ENCODE peak calls at places on chromosomes 6 and 20, in seven cellular contexts. J is H9, G is H1, F is IMR-90, Y is trophoblast cell, V is neuronal stem cell, E is mesenchymal stem cell. S is an unnamed sample.

GRCh38 chr6:161838306-161839035 is 564.6 kb upstream of the AGPAT4 start:
- DNase-seq in J (peak), G (peak), F (no peak), Y (peak), V (no peak), E (no peak), S (peak)

GRCh38 chr20:48455606-48456360 is 372.0 kb downstream of the PREX1 start:
- DNase-seq in J (no peak), G (no peak), F (no peak), Y (no peak), V (no peak), E (no peak), S (peak)

GRCh38 chr6:37501632-37502466 is 2.2 kb upstream of the CCDC167 start:
- DNase-seq in J (no peak), G (no peak), F (no peak), Y (no peak), V (no peak), E (no peak), S (no peak)

GRCh38 chr20:19887566-19888268 is 129.4 kb upstream of the NAA20 start:
- DNase-seq in J (no peak), G (no peak), F (no peak), Y (peak), V (no peak), E (no peak), S (no peak)

GRCh38 chr6:32852018-32852843 is 1.3 kb downstream of the TAP1 start:
- DNase-seq in J (no peak), G (no peak), F (no peak), Y (peak), V (no peak), E (no peak), S (no peak)

GRCh38 chr6:144334150-144334708 is 49.1 kb downstream of the UTRN start:
- DNase-seq in J (no peak), G (no peak), F (no peak), Y (no peak), V (no peak), E (no peak), S (no peak)

GRCh38 chr6:142207265-142207877 is 60.3 kb downstream of the VTA1 start:
- DNase-seq in J (peak), G (peak), F (peak), Y (peak), V (peak), E (peak), S (peak)

GRCh38 chr6:137155830-137156229 is 17.6 kb downstream of the IL22RA2 start:
- DNase-seq in J (no peak), G (no peak), F (no peak), Y (peak), V (no peak), E (peak), S (no peak)

GRCh38 chr6:5866547-5867051 is 140.1 kb downstream of the NRN1 start:
- DNase-seq in J (no peak), G (no peak), F (peak), Y (peak), V (no peak), E (peak), S (no peak)

GRCh38 chr20:60046011-60046413 is 87.8 kb downstream of the CDH26 start:
- DNase-seq in J (no peak), G (no peak), F (peak), Y (peak), V (no peak), E (peak), S (no peak)

GRCh38 chr6:162973975-162974374 is 246.2 kb downstream of the PACRG start:
- DNase-seq in J (no peak), G (no peak), F (no peak), Y (no peak), V (no peak), E (no peak), S (no peak)

GRCh38 chr6:104957301-104958177 is 632 bp downstream of the LIN28B start:
- DNase-seq in J (peak), G (peak), F (no peak), Y (no peak), V (peak), E (peak), S (peak)

GRCh38 chr6:161266866-161267265 is 7.0 kb downstream of the AGPAT4 start:
- DNase-seq in J (no peak), G (no peak), F (no peak), Y (no peak), V (no peak), E (no peak), S (no peak)

GRCh38 chr20:48454721-48455490 is 372.9 kb downstream of the PREX1 start:
- DNase-seq in J (no peak), G (no peak), F (no peak), Y (no peak), V (no peak), E (no peak), S (no peak)

GRCh38 chr6:167851349-167851952 is 24.7 kb downstream of the AFDN start:
- DNase-seq in J (no peak), G (no peak), F (no peak), Y (no peak), V (no peak), E (peak), S (no peak)

GRCh38 chr6:4664117-4664626 is 112.0 kb upstream of the CDYL start:
- DNase-seq in J (no peak), G (no peak), F (peak), Y (peak), V (no peak), E (peak), S (no peak)

GRCh38 chr6:89925826-89926225 is 31.6 kb downstream of the GJA10 start:
- DNase-seq in J (no peak), G (no peak), F (peak), Y (no peak), V (no peak), E (peak), S (no peak)

GRCh38 chr6:130778946-130779657 is 48.1 kb upstream of the SMLR1 start:
- DNase-seq in J (no peak), G (no peak), F (peak), Y (no peak), V (no peak), E (peak), S (no peak)

GRCh38 chr6:83160167-83160566 is 32.9 kb downstream of the PGM3 start:
- DNase-seq in J (no peak), G (no peak), F (no peak), Y (peak), V (no peak), E (no peak), S (peak)

GRCh38 chr6:142266060-142266459 is 35.7 kb upstream of the ADGRG6 start:
- DNase-seq in J (no peak), G (no peak), F (no peak), Y (no peak), V (no peak), E (no peak), S (no peak)

GRCh38 chr6:152295346-152295745 is 341.8 kb downstream of the SYNE1 start:
- DNase-seq in J (no peak), G (no peak), F (peak), Y (no peak), V (no peak), E (peak), S (no peak)

GRCh38 chr20:47677314-47678129 is 107.8 kb downstream of the SULF2 start:
- DNase-seq in J (peak), G (peak), F (peak), Y (peak), V (peak), E (peak), S (peak)

GRCh38 chr20:11912013-11912663 is 5.6 kb upstream of the BTBD3 start:
- DNase-seq in J (no peak), G (no peak), F (no peak), Y (peak), V (no peak), E (no peak), S (peak)

GRCh38 chr20:47717421-47717820 is 67.9 kb downstream of the SULF2 start:
- DNase-seq in J (no peak), G (no peak), F (no peak), Y (no peak), V (no peak), E (no peak), S (no peak)

GRCh38 chr6:13762648-13763441 is 51.2 kb upstream of the RANBP9 start:
- DNase-seq in J (no peak), G (no peak), F (peak), Y (no peak), V (no peak), E (peak), S (no peak)

GRCh38 chr6:41637179-41638001 is 878 bp upstream of the MDFI start:
- DNase-seq in J (peak), G (no peak), F (no peak), Y (peak), V (no peak), E (peak), S (peak)

GRCh38 chr20:23286346-23286745 is 64.2 kb upstream of the NXT1 start:
- DNase-seq in J (no peak), G (no peak), F (no peak), Y (no peak), V (no peak), E (no peak), S (no peak)

GRCh38 chr6:136066005-136066404 is 184.1 kb downstream of the MTFR2 start:
- DNase-seq in J (no peak), G (no peak), F (peak), Y (peak), V (no peak), E (no peak), S (no peak)

GRCh38 chr20:40931348-40932044 is 97.1 kb upstream of the TOP1 start:
- DNase-seq in J (no peak), G (no peak), F (no peak), Y (no peak), V (no peak), E (no peak), S (no peak)

GRCh38 chr6:126947070-126947469 is 171.4 kb upstream of the RSPO3 start:
- DNase-seq in J (no peak), G (no peak), F (peak), Y (no peak), V (no peak), E (no peak), S (no peak)

GRCh38 chr6:63598251-63599036 is 26.2 kb downstream of the LOC128125822 start:
- DNase-seq in J (peak), G (no peak), F (peak), Y (peak), V (peak), E (peak), S (peak)

GRCh38 chr20:3313681-3314080 is 74.7 kb upstream of the SLC4A11 start:
- DNase-seq in J (no peak), G (no peak), F (no peak), Y (no peak), V (no peak), E (peak), S (no peak)

GRCh38 chr6:138943089-138943625 is 44.9 kb downstream of the REPS1 start:
- DNase-seq in J (no peak), G (no peak), F (peak), Y (no peak), V (no peak), E (no peak), S (no peak)

GRCh38 chr6:53761036-53761435 is 33.8 kb upstream of the LRRC1 start:
- DNase-seq in J (no peak), G (no peak), F (peak), Y (no peak), V (no peak), E (no peak), S (no peak)

GRCh38 chr20:36482044-36482473 is 59.3 kb upstream of the MYL9 start:
- DNase-seq in J (no peak), G (no peak), F (no peak), Y (no peak), V (no peak), E (no peak), S (no peak)

GRCh38 chr6:69732045-69732444 is 64.8 kb downstream of the LMBRD1 start:
- DNase-seq in J (no peak), G (no peak), F (peak), Y (no peak), V (no peak), E (no peak), S (no peak)

GRCh38 chr6:168695701-168696100 is 254.7 kb downstream of the SMOC2 start:
- DNase-seq in J (peak), G (peak), F (no peak), Y (no peak), V (no peak), E (no peak), S (peak)

GRCh38 chr6:11878735-11879134 is 100.1 kb upstream of the ADTRP start:
- DNase-seq in J (no peak), G (no peak), F (peak), Y (no peak), V (no peak), E (no peak), S (no peak)
- H3K23ac ChIP-seq in J (no peak), G (no peak), F (no peak), Y (no peak), V (no peak), E (no peak), S (no peak)

GRCh38 chr20:56800088-56800487 is 171.0 kb downstream of the TFAP2C start:
- DNase-seq in J (no peak), G (no peak), F (no peak), Y (no peak), V (no peak), E (no peak), S (no peak)
- H3K23ac ChIP-seq in J (no peak), G (no peak), F (no peak), Y (no peak), V (no peak), E (no peak), S (no peak)

DNA sequence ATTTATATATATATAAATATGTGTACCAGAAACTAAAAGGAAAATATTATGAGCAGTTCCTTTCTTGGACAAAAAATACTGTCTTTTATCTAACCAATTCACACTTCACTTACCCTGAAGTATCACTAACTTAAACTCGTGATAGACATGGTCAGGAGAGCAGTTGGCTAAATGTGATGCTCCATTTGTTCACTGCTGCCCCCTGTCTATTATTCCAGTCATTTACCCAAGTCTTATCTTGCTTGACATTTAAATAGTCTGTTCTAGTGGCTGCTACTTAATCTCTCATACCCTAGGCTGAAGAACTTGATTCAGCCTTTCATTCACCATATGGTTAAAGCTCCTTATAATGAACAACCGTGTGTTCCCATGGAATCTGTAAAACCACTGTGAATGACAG is 789.6 kb upstream of the EYS start:
- DNase-seq in J (no peak), G (no peak), F (no peak), Y (peak), V (no peak), E (peak), S (peak)
- H3K23ac ChIP-seq in J (no peak), G (no peak), F (no peak), Y (no peak), V (no peak), E (no peak), S (no peak)

DNA sequence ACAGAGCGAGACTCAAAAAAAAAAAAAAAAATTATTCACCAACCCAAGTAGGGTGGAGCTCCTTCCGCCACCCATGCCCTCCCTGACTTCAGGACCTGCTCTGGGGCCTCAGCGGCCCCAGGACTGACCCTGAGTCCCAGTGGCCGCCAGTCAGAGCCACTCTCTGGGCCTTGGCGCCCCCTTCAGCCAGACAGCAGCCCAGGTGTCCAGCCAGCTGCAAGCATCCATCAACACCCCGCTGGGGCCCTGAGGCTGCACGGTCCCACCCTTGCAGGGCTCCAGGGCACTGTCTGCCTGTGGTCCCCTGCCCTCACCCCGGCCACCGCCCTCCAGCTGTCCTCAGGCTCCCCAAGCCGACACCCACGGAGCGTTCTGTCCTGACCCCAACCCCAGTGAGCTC is 11.4 kb upstream of the KCNQ2 start:
- DNase-seq in J (peak), G (no peak), F (no peak), Y (no peak), V (no peak), E (no peak), S (no peak)
- H3K23ac ChIP-seq in J (no peak), G (no peak), F (no peak), Y (no peak), V (no peak), E (no peak), S (no peak)

DNA sequence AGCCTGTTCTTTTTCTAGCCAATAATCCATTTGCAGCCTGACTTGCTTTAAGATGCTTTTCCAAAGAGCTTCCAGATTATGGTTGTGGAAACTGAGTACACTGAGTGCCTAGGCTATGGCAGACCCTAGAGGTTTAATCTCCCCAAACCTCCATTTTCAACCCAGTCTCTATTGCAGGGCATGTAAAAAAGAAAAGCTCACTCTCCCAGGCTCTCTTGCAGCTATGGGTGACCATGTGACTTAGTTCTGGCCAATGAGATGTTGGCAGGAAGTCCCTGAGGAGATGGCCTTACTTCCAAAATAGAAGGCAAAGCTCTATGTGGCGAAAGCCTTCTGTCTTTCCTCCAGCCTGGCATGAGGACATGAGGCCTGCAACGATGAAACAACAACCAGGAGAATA is 3.8 kb downstream of the PDRG1 start:
- DNase-seq in J (no peak), G (no peak), F (no peak), Y (no peak), V (no peak), E (no peak), S (peak)
- H3K23ac ChIP-seq in J (no peak), G (no peak), F (no peak), Y (no peak), V (no peak), E (no peak), S (no peak)